ENCODE peak calls at places on chromosomes 16 and 17, in seven cellular contexts. B is GM23338, Q is hepatocyte, C is cardiac muscle cell, W is testis, O is upper lobe of left lung, M is bronchial epithelial cell. T is an unnamed sample.

GRCh38 chr17:46977348-46977747 is 1.7 kb downstream of the RPRML start:
- DNase-seq in O (no peak), B (peak; percentile 97), C (peak; percentile 32), M (peak; percentile 53), W (peak; percentile 48), Q (peak; percentile 65), T (no peak)

GRCh38 chr17:55441544-55441943 is 19.9 kb upstream of the MMD start:
- DNase-seq in Q (no peak), W (no peak), M (no peak), B (no peak), C (no peak), O (no peak), T (no peak)

GRCh38 chr16:73949574-73950348 is 346.9 kb upstream of the PSMD7 start:
- DNase-seq in M (peak; percentile 83), B (no peak), W (no peak), C (peak; percentile 86), O (no peak), Q (peak; percentile 77), T (no peak)

GRCh38 chr17:79246226-79246794 is 171.7 kb downstream of the ENGASE start:
- DNase-seq in M (no peak), C (no peak), B (no peak), Q (no peak), O (no peak), W (no peak), T (no peak)

GRCh38 chr16:58733671-58734458 is at the start of gene GOT2:
- DNase-seq in O (peak; percentile 97), Q (peak; percentile 91), C (peak; percentile 91), M (peak; percentile 69), W (peak; percentile 92), B (peak; percentile 89), T (peak; percentile 89)

GRCh38 chr16:83849434-83849833 is 41.7 kb downstream of the HSBP1 start:
- DNase-seq in W (no peak), M (no peak), Q (no peak), B (no peak), O (no peak), C (no peak), T (peak; percentile 77)

GRCh38 chr16:1150511-1150982 is 2.4 kb upstream of the CACNA1H start:
- DNase-seq in Q (no peak), W (no peak), B (peak; percentile 64), O (peak; percentile 65), C (no peak), M (no peak), T (no peak)

GRCh38 chr16:87608400-87608985 is 6.2 kb downstream of the JPH3 start:
- DNase-seq in M (peak; percentile 14), B (peak; percentile 89), C (peak; percentile 74), O (no peak), Q (peak; percentile 88), W (peak; percentile 73), T (peak; percentile 74)

GRCh38 chr17:1060991-1061390 is 64.1 kb downstream of the TIMM22 start:
- DNase-seq in W (no peak), B (no peak), C (peak; percentile 93), O (peak; percentile 73), Q (peak; percentile 58), M (peak; percentile 95), T (peak; percentile 90)

GRCh38 chr16:70717065-70717464 is 31.2 kb upstream of the MTSS2 start:
- DNase-seq in M (no peak), W (no peak), O (peak; percentile 58), C (no peak), B (no peak), Q (no peak), T (no peak)

DNA sequence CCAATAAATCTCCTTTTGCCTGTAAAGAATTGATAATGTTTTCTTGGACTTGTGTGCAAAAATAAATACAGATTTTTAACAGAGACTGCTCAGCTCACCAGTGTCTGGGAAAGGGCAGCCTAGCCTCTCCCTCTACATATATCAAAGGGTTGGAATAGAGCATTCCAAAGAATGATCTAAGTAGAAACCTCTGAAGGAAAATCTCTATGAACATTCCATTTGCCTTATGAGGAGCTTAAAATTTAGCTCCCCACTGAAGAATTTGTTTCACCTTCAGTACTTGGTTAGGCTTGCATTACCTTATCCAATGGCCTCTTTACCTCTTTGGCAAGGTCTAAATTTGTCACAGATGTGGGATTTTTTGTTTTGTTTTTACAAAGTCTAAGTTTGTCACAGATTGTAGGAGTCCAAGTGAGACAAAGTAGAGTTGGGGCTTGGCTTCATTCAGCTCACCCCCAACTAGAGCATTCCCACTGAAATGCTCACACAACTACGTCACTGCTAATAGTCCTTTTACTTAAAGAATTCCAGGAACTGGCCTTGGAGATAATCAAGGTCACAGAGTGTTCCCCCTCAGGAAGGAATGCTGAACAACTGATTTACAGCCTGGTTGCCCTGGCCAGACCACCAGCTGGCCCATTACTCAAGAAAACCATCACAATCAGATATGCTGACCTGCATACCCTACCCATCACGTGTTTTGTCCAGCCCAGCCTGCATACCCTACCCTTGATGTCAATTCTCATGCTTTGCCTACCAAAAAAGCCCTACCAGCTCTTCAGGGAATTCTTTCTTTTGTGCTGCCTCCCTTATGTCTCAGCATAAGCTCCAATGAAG is 26.6 kb upstream of the PPM1D start:
- DNase-seq in W (no peak), O (no peak), C (peak; percentile 88), Q (peak; percentile 29), M (no peak), B (peak; percentile 60), T (no peak)
- TF ChIP-seq CTCF in W (no peak), O (no peak), C (peak; percentile 22), Q (no peak), M (no peak), B (no peak), T (no peak)

GRCh38 chr17:19002805-19003542 is 1.6 kb downstream of the FAM83G start:
- DNase-seq in C (peak; percentile 27), Q (no peak), M (peak; percentile 60), B (no peak), W (no peak), O (no peak), T (no peak)
- H3K4me3 ChIP-seq in C (no peak overlapping the region), Q (peak overlapping the region; percentile 94), M (peak overlapping the region; percentile 81), B (peak overlapping the region; percentile 81), W (no peak overlapping the region), O (no peak overlapping the region), T (no peak overlapping the region)

GRCh38 chr17:62566996-62567578 is 60.4 kb upstream of the MRC2 start:
- DNase-seq in O (no peak), W (no peak), M (no peak), B (no peak), Q (no peak), C (no peak), T (no peak)

GRCh38 chr17:62565817-62566216 is 61.7 kb upstream of the MRC2 start:
- DNase-seq in O (no peak), C (peak; percentile 29), Q (no peak), M (peak; percentile 89), B (no peak), W (no peak), T (no peak)

GRCh38 chr17:62562656-62563055 is 64.8 kb upstream of the MRC2 start:
- DNase-seq in Q (no peak), W (no peak), M (peak; percentile 58), O (no peak), B (no peak), C (peak; percentile 78), T (no peak)
- H3K36me3 ChIP-seq in Q (no peaks in the 10 kb centered on the region), W (no peaks in the 10 kb centered on the region), M (no peaks in the 10 kb centered on the region), O (peaks cover 42% of the 10 kb centered on the region), B (peaks cover 18% of the 10 kb centered on the region), C (peaks cover 35% of the 10 kb centered on the region), T (peaks cover 80% of the 10 kb centered on the region)

DNA sequence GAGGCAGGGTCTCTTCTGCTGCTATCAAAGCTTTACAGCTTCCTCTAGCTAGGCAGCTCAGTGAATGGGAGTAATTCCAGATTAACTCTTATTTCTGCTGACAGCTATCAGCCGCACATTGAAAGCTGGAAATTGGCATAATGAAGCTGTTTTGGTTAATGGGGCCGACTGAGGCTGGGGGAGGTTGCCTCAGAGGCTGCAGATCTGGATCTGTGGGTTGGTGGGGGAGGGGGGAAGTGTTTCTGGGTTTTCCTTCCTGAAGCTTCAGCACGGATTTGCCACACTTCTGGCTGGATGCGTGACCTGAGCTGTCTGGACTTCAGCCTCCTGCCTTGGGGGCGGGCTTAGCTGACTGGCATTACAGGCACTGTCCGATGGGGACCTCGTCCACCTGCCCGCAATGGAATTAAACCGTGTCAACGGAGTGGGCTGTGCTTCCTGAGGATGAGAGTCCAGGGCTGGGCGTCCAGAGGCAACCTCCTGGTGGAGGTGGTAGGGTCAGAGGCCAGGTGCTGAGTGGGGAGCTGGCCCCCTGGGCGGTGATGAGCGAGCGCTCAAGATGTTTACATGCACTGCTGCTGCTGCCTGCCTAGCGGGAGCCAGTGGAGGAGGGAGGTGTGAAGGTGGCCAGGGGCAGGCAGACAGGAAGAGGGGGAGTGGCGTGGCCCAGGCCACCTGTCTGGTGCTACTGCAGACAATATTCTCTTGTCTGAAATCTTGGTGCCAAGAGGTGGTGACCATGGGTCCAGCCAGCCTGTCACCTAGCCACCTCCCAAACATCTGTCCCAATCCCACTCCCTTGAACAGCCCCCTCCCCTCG is 6.7 kb upstream of the ABCC3 start:
- DNase-seq in W (no peak), M (no peak), C (peak; percentile 27), B (peak; percentile 41), Q (peak; percentile 90), O (no peak), T (no peak)
- TF ChIP-seq CTCF in W (no peak), M (no peak), C (no peak), B (no peak), Q (no peak), O (no peak), T (no peak)

DNA sequence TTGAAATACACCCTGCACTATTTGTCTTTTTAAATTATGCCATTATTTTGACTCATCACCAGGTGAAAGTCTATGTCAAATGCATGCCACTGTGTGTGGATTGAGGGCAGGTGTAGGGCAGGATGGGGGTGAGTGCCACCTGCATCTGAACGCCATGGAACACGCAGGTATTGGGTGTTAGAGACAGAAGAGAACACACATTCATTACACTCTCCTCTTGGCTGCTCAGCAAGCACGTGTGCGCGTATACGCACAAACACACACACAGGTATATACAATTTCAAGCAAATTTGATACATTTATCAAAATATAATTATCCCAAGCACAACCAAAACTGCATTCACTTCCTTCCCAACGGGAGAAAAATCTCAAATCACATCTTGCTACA is 268.9 kb downstream of the NTN1 start:
- DNase-seq in M (no peak), Q (no peak), W (no peak), C (no peak), B (no peak), O (no peak), T (no peak)
- H3K4me3 ChIP-seq in M (no peak overlapping the region), Q (no peak overlapping the region), W (no peak overlapping the region), C (no peak overlapping the region), B (no peak overlapping the region), O (no peak overlapping the region), T (no peak overlapping the region)

GRCh38 chr17:81956607-81957589 is 4.1 kb downstream of the NOTUM start:
- DNase-seq in Q (no peak), O (peak; percentile 81), M (no peak), C (no peak), W (no peak), B (no peak), T (no peak)
- H3K36me3 ChIP-seq in Q (no peaks in the 10 kb centered on the region), O (no peaks in the 10 kb centered on the region), M (no peaks in the 10 kb centered on the region), C (no peaks in the 10 kb centered on the region), W (no peaks in the 10 kb centered on the region), B (no peaks in the 10 kb centered on the region), T (no peaks in the 10 kb centered on the region)

GRCh38 chr16:27363246-27363632 is 38.7 kb upstream of the IL21R start:
- DNase-seq in M (no peak), B (no peak), O (no peak), Q (no peak), C (no peak), W (no peak), T (no peak)
- TF ChIP-seq CTCF in M (peak; percentile 17), B (peak; percentile 11), O (no peak), Q (no peak), C (no peak), W (no peak), T (no peak)

DNA sequence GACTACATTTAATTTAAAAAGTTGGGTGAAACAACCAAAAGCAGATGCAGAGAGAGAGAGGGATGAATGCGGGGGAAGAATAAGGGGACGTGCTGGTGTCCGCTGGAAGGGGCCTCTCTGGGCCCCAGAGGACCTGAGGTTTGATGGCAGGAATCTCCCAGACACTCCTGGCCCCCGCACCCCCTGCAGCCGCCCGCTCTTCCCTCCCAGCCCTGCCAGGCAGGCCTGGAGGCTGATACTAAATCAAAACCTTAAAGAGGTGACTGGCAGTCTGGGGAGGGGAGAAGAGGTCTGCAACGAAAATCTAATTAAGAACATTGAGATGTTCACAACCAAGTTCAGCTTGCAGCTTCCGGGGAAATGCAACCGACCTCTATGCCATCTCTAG is 2.4 kb downstream of the FOXL1 start:
- DNase-seq in O (no peak), W (no peak), C (no peak), M (no peak), Q (no peak), B (no peak), T (no peak)
- H3K4me3 ChIP-seq in O (no peak overlapping the region), W (no peak overlapping the region), C (no peak overlapping the region), M (no peak overlapping the region), Q (no peak overlapping the region), B (no peak overlapping the region), T (no peak overlapping the region)

T was measured in psoas muscle.